ENCODE peak calls at places on chromosomes 12 and 14, in five cellular contexts. One of them, this sample, is unnamed.

GRCh38 chr12:481422-481821 is 21.7 kb downstream of the B4GALNT3 start:
- DNase-seq in HepG2: peak
- DNase-seq in GM12878: no peak
- DNase-seq in NT2/D1: no peak
- DNase-seq in H1: no peak
- DNase-seq in this sample: no peak

GRCh38 chr12:51115516-51115915 is 32.1 kb upstream of the CSRNP2 start:
- DNase-seq in HepG2: no peak
- DNase-seq in GM12878: no peak
- DNase-seq in NT2/D1: no peak
- DNase-seq in H1: no peak
- DNase-seq in this sample: no peak

GRCh38 chr14:57461777-57462320 is 31.8 kb downstream of the CCDC198 start:
- DNase-seq in HepG2: no peak
- DNase-seq in GM12878: no peak
- DNase-seq in NT2/D1: no peak
- DNase-seq in H1: no peak
- DNase-seq in this sample: no peak

GRCh38 chr12:117481470-117481869 is 120.0 kb upstream of the NOS1 start:
- DNase-seq in HepG2: no peak
- DNase-seq in GM12878: no peak
- DNase-seq in NT2/D1: no peak
- DNase-seq in H1: no peak
- DNase-seq in this sample: no peak

GRCh38 chr12:9925746-9926393 is 6.3 kb downstream of the CLEC2A start:
- DNase-seq in HepG2: peak
- DNase-seq in GM12878: no peak
- DNase-seq in NT2/D1: peak
- DNase-seq in H1: no peak
- DNase-seq in this sample: peak

GRCh38 chr14:70808402-70809237 is 693 bp downstream of the MAP3K9 start:
- DNase-seq in HepG2: no peak
- DNase-seq in GM12878: no peak
- DNase-seq in NT2/D1: no peak
- DNase-seq in H1: peak
- DNase-seq in this sample: peak

GRCh38 chr12:82803201-82803600 is 116.5 kb downstream of the TMTC2 start:
- DNase-seq in HepG2: no peak
- DNase-seq in GM12878: no peak
- DNase-seq in NT2/D1: no peak
- DNase-seq in H1: no peak
- DNase-seq in this sample: no peak

GRCh38 chr12:25286837-25287236 is 36.1 kb upstream of the KRAS start:
- DNase-seq in HepG2: no peak
- DNase-seq in GM12878: no peak
- DNase-seq in NT2/D1: no peak
- DNase-seq in H1: no peak
- DNase-seq in this sample: no peak

GRCh38 chr12:8890313-8891084 is 23.8 kb upstream of the PHC1 start:
- DNase-seq in HepG2: peak
- DNase-seq in GM12878: peak
- DNase-seq in NT2/D1: peak
- DNase-seq in H1: peak
- DNase-seq in this sample: peak

GRCh38 chr12:83349907-83350611 is 663.4 kb downstream of the TMTC2 start:
- DNase-seq in HepG2: no peak
- DNase-seq in GM12878: no peak
- DNase-seq in NT2/D1: no peak
- DNase-seq in H1: no peak
- DNase-seq in this sample: no peak

GRCh38 chr12:57152408-57153038 is 5.1 kb upstream of the LRP1-AS start:
- DNase-seq in HepG2: no peak
- DNase-seq in GM12878: no peak
- DNase-seq in NT2/D1: no peak
- DNase-seq in H1: no peak
- DNase-seq in this sample: no peak

GRCh38 chr12:103166949-103167348 is 209.5 kb downstream of the ASCL1 start:
- DNase-seq in HepG2: no peak
- DNase-seq in GM12878: no peak
- DNase-seq in NT2/D1: no peak
- DNase-seq in H1: no peak
- DNase-seq in this sample: no peak

DNA sequence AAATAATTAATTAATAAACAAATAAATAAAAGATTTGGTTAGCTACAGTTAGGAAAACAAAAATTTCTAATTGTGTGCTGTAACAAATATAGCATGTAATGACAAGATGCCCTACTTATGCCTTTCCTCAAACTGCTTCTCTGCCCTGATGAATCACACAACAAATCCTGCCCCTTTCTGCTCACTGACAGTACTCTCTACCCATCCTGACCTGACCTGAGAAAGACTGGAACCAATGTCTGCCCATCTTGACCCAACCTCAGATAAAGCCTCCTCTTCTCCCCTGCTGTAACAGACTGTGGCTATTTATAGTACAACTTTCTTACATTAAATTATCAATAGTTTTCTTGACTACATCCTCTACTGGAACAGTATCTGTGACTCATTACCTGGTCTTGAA is 43.7 kb downstream of the PPP1R13B start:
- DNase-seq in HepG2: no peak
- DNase-seq in GM12878: no peak
- DNase-seq in NT2/D1: no peak
- DNase-seq in H1: no peak
- DNase-seq in this sample: no peak
- TF ChIP-seq SUZ12 in HepG2: no peak
- TF ChIP-seq SUZ12 in GM12878: no peak
- TF ChIP-seq SUZ12 in NT2/D1: no peak
- TF ChIP-seq SUZ12 in H1: no peak
- TF ChIP-seq SUZ12 in this sample: no peak

GRCh38 chr12:96397756-96398421 is 2.4 kb downstream of the CDK17 start:
- DNase-seq in HepG2: no peak
- DNase-seq in GM12878: no peak
- DNase-seq in NT2/D1: no peak
- DNase-seq in H1: no peak
- DNase-seq in this sample: no peak

GRCh38 chr12:96392397-96392796 is 7.8 kb downstream of the CDK17 start:
- DNase-seq in HepG2: no peak
- DNase-seq in GM12878: no peak
- DNase-seq in NT2/D1: no peak
- DNase-seq in H1: no peak
- DNase-seq in this sample: no peak

GRCh38 chr12:96396209-96396608 is 4.0 kb downstream of the CDK17 start:
- DNase-seq in HepG2: no peak
- DNase-seq in GM12878: no peak
- DNase-seq in NT2/D1: no peak
- DNase-seq in H1: no peak
- DNase-seq in this sample: no peak

GRCh38 chr12:96396914-96397313 is 3.3 kb downstream of the CDK17 start:
- DNase-seq in HepG2: no peak
- DNase-seq in GM12878: no peak
- DNase-seq in NT2/D1: no peak
- DNase-seq in H1: no peak
- DNase-seq in this sample: no peak

DNA sequence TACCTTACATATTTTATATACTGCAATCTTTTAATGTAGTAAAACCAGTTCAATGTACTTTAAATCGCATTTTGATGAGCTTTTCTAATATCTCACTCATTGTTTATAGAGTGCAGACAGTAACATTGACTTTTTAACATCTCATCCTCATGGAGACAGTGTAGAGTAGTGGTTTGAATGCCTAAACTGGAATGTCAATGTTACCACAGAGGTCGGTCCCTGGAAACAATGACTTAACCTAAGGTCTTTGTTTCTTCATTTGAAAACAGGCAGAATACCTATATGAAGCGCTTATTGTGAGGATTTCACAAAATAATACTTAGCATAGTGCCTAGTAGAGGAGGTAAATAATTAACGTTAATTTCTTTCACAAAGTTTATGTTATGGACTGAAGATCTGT is 5.0 kb downstream of the CDK17 start:
- DNase-seq in HepG2: peak
- DNase-seq in GM12878: no peak
- DNase-seq in NT2/D1: no peak
- DNase-seq in H1: no peak
- DNase-seq in this sample: no peak
- TF ChIP-seq SUZ12 in HepG2: no peak
- TF ChIP-seq SUZ12 in GM12878: no peak
- TF ChIP-seq SUZ12 in NT2/D1: no peak
- TF ChIP-seq SUZ12 in H1: no peak
- TF ChIP-seq SUZ12 in this sample: no peak

DNA sequence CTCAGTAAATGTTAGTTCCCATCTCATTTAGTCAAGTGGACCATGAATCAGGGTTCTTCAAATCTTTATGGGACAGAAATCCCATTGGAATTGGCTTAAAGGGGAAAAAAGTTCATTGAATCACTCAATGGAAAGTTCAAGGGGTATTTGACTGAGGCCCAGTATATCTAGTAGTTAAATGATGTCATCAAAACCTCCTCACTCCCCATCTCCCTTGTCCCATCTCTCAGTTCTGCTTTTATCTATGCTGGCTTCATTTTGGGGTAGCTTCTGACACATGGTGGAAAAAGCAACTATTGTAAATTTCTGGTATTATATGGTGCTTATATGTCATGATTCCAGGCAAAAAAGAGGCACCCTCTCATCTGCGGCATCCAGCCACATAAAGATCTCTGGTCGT is 51.9 kb downstream of the DAAM1 start:
- DNase-seq in HepG2: no peak
- DNase-seq in GM12878: peak
- DNase-seq in NT2/D1: no peak
- DNase-seq in H1: no peak
- DNase-seq in this sample: no peak
- TF ChIP-seq SUZ12 in HepG2: no peak
- TF ChIP-seq SUZ12 in GM12878: no peak
- TF ChIP-seq SUZ12 in NT2/D1: no peak
- TF ChIP-seq SUZ12 in H1: no peak
- TF ChIP-seq SUZ12 in this sample: no peak

GRCh38 chr12:49838973-49839633 is 3.8 kb downstream of the BCDIN3D start:
- DNase-seq in HepG2: peak
- DNase-seq in GM12878: no peak
- DNase-seq in NT2/D1: no peak
- DNase-seq in H1: no peak
- DNase-seq in this sample: peak
- TF ChIP-seq SUZ12 in HepG2: no peak
- TF ChIP-seq SUZ12 in GM12878: no peak
- TF ChIP-seq SUZ12 in NT2/D1: no peak
- TF ChIP-seq SUZ12 in H1: no peak
- TF ChIP-seq SUZ12 in this sample: no peak

GRCh38 chr12:42525444-42525843 is 64.1 kb downstream of the PRICKLE1 start:
- DNase-seq in HepG2: no peak
- DNase-seq in GM12878: no peak
- DNase-seq in NT2/D1: no peak
- DNase-seq in H1: no peak
- DNase-seq in this sample: no peak
- TF ChIP-seq SUZ12 in HepG2: no peak
- TF ChIP-seq SUZ12 in GM12878: no peak
- TF ChIP-seq SUZ12 in NT2/D1: no peak
- TF ChIP-seq SUZ12 in H1: no peak
- TF ChIP-seq SUZ12 in this sample: no peak

DNA sequence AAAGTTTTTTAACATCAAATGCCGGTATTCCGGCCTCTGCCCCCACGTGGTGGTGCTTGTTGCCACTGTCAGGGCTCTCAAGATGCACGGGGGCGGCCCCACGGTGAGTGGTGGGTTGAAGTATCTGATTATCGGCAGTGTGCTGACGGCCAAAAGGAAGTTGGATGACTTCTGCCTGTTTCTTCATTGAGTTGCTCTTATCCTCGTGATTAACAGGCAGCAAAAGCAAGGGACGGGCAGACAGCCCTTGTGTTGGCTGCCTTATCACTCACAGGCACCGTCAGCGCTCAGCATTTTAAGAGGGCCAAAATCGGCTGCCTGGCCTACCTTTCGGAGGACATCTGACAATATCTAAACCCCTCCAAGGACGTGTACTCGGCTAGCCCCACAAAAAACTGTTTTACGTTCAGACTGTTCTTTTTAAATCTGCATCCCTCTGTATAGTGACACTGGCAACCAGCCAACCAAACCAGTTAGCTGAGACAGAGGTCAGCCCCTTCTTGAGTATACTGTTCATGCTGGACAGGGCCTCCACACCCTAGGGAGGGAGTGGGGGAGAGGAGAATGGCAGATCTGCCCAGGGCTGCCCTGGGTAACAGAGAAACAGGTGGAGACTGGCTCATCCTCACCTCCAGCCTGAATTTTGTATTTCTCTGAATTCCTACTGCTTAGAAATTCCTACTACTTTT is 22.9 kb upstream of the AKAP5 start:
- DNase-seq in HepG2: no peak
- DNase-seq in GM12878: no peak
- DNase-seq in NT2/D1: no peak
- DNase-seq in H1: no peak
- DNase-seq in this sample: no peak
- TF ChIP-seq SUZ12 in HepG2: no peak
- TF ChIP-seq SUZ12 in GM12878: no peak
- TF ChIP-seq SUZ12 in NT2/D1: no peak
- TF ChIP-seq SUZ12 in H1: no peak
- TF ChIP-seq SUZ12 in this sample: no peak

GRCh38 chr12:132429932-132430643 is 59.9 kb upstream of the FBRSL1 start:
- DNase-seq in HepG2: no peak
- DNase-seq in GM12878: no peak
- DNase-seq in NT2/D1: no peak
- DNase-seq in H1: peak
- DNase-seq in this sample: no peak
- TF ChIP-seq SUZ12 in HepG2: no peak
- TF ChIP-seq SUZ12 in GM12878: no peak
- TF ChIP-seq SUZ12 in NT2/D1: no peak
- TF ChIP-seq SUZ12 in H1: no peak
- TF ChIP-seq SUZ12 in this sample: no peak

DNA sequence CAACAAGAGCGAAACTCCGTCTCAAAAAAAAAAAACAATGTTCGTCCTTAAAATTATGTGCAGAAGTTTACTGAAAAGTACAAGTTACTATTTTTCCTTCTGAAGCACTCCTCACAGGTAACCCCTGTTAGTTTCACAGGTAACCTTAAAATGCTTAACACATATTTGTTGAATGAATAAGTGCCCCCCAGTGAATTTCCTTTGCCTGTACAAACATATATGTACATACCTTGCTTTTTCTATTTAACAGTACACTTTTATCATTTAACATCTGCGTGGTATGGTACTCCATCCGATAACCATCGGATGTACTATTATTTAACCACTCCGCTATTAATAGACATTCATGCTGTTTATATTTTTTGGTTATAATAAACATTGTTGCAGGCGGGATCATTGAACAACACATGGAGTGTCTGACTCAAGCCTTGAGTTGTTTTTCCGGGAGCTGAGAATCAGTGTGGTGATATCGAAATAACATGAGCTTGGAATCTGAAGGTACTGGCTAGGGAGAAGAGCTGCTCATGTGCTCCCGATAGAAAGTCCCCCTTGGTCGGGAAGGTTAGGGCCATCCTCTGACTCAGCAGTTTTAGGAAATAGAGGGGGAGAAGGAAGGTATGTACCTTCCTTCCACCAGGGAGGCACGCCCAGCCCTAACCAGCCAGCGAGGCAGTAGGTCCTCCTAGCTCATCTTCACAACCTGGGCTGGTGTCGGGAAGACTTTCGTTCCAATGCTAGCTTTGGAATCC is 1.6 kb upstream of the RAB35 start:
- DNase-seq in HepG2: peak
- DNase-seq in GM12878: no peak
- DNase-seq in NT2/D1: peak
- DNase-seq in H1: no peak
- DNase-seq in this sample: no peak
- TF ChIP-seq SUZ12 in HepG2: no peak
- TF ChIP-seq SUZ12 in GM12878: no peak
- TF ChIP-seq SUZ12 in NT2/D1: no peak
- TF ChIP-seq SUZ12 in H1: no peak
- TF ChIP-seq SUZ12 in this sample: no peak

This sample was measured in HEK293T.